ENCODE peak calls at places on chromosomes 5 and 9, in ten cellular contexts. One of them, this sample, is unnamed.

GRCh38 chr9:114240216-114240615 is 82.7 kb upstream of the ORM1 start:
- DNase-seq in SK-N-SH: no peak
- DNase-seq in GM23338: no peak
- DNase-seq in mesenchymal stem cell: no peak
- DNase-seq in fibroblast of lung: no peak
- DNase-seq in neuronal stem cell: no peak
- DNase-seq in IMR-90: no peak
- DNase-seq in H9: no peak
- DNase-seq in GM23248: no peak
- DNase-seq in keratinocyte: no peak
- DNase-seq in this sample: no peak

GRCh38 chr9:89642789-89643188 is 38.0 kb downstream of the GADD45G start:
- DNase-seq in SK-N-SH: no peak
- DNase-seq in GM23338: no peak
- DNase-seq in mesenchymal stem cell: no peak
- DNase-seq in fibroblast of lung: peak; percentile 28
- DNase-seq in neuronal stem cell: no peak
- DNase-seq in IMR-90: no peak
- DNase-seq in H9: no peak
- DNase-seq in GM23248: no peak
- DNase-seq in keratinocyte: no peak
- DNase-seq in this sample: no peak

GRCh38 chr5:36060516-36060885 is 6.2 kb downstream of the UGT3A2 start:
- DNase-seq in SK-N-SH: no peak
- DNase-seq in GM23338: peak; percentile 43
- DNase-seq in mesenchymal stem cell: no peak
- DNase-seq in fibroblast of lung: no peak
- DNase-seq in neuronal stem cell: no peak
- DNase-seq in IMR-90: no peak
- DNase-seq in H9: no peak
- DNase-seq in GM23248: peak; percentile 61
- DNase-seq in keratinocyte: no peak
- DNase-seq in this sample: no peak

GRCh38 chr9:18596920-18597319 is 123.0 kb downstream of the ADAMTSL1 start:
- DNase-seq in SK-N-SH: no peak
- DNase-seq in GM23338: no peak
- DNase-seq in mesenchymal stem cell: peak; percentile 44
- DNase-seq in fibroblast of lung: peak; percentile 53
- DNase-seq in neuronal stem cell: no peak
- DNase-seq in IMR-90: peak; percentile 77
- DNase-seq in H9: no peak
- DNase-seq in GM23248: peak; percentile 80
- DNase-seq in keratinocyte: no peak
- DNase-seq in this sample: no peak

GRCh38 chr5:42689391-42689790 is 67.2 kb upstream of the CCDC152 start:
- DNase-seq in SK-N-SH: no peak
- DNase-seq in GM23338: no peak
- DNase-seq in mesenchymal stem cell: no peak
- DNase-seq in fibroblast of lung: no peak
- DNase-seq in neuronal stem cell: no peak
- DNase-seq in IMR-90: no peak
- DNase-seq in H9: no peak
- DNase-seq in GM23248: no peak
- DNase-seq in keratinocyte: no peak
- DNase-seq in this sample: no peak

GRCh38 chr5:169080352-169080938 is 220.5 kb downstream of the SLIT3 start:
- DNase-seq in SK-N-SH: no peak
- DNase-seq in GM23338: no peak
- DNase-seq in mesenchymal stem cell: no peak
- DNase-seq in fibroblast of lung: no peak
- DNase-seq in neuronal stem cell: no peak
- DNase-seq in IMR-90: no peak
- DNase-seq in H9: no peak
- DNase-seq in GM23248: no peak
- DNase-seq in keratinocyte: no peak
- DNase-seq in this sample: no peak

GRCh38 chr5:163571755-163572154 is 66.3 kb downstream of the MAT2B start:
- DNase-seq in SK-N-SH: peak; percentile 26
- DNase-seq in GM23338: no peak
- DNase-seq in mesenchymal stem cell: peak; percentile 90
- DNase-seq in fibroblast of lung: peak; percentile 98
- DNase-seq in neuronal stem cell: no peak
- DNase-seq in IMR-90: peak; percentile 97
- DNase-seq in H9: no peak
- DNase-seq in GM23248: peak; percentile 77
- DNase-seq in keratinocyte: no peak
- DNase-seq in this sample: no peak

GRCh38 chr5:134878403-134878802 is 4.2 kb downstream of the TXNDC15 start:
- DNase-seq in SK-N-SH: no peak
- DNase-seq in GM23338: no peak
- DNase-seq in mesenchymal stem cell: no peak
- DNase-seq in fibroblast of lung: no peak
- DNase-seq in neuronal stem cell: no peak
- DNase-seq in IMR-90: no peak
- DNase-seq in H9: no peak
- DNase-seq in GM23248: no peak
- DNase-seq in keratinocyte: no peak
- DNase-seq in this sample: no peak

GRCh38 chr5:177468329-177469058 is 4.9 kb downstream of the DBN1 start:
- DNase-seq in SK-N-SH: no peak
- DNase-seq in GM23338: no peak
- DNase-seq in mesenchymal stem cell: no peak
- DNase-seq in fibroblast of lung: peak; percentile 81
- DNase-seq in neuronal stem cell: no peak
- DNase-seq in IMR-90: peak; percentile 70
- DNase-seq in H9: no peak
- DNase-seq in GM23248: peak; percentile 78
- DNase-seq in keratinocyte: peak; percentile 86
- DNase-seq in this sample: peak; percentile 94

GRCh38 chr5:133653602-133653995 is 41.3 kb upstream of the FSTL4 start:
- DNase-seq in SK-N-SH: no peak
- DNase-seq in GM23338: no peak
- DNase-seq in mesenchymal stem cell: no peak
- DNase-seq in fibroblast of lung: no peak
- DNase-seq in neuronal stem cell: no peak
- DNase-seq in IMR-90: no peak
- DNase-seq in H9: no peak
- DNase-seq in GM23248: no peak
- DNase-seq in keratinocyte: no peak
- DNase-seq in this sample: no peak

GRCh38 chr5:170534177-170534576 is 30.4 kb downstream of the KCNIP1 start:
- DNase-seq in SK-N-SH: no peak
- DNase-seq in GM23338: peak; percentile 21
- DNase-seq in mesenchymal stem cell: no peak
- DNase-seq in fibroblast of lung: no peak
- DNase-seq in neuronal stem cell: no peak
- DNase-seq in IMR-90: no peak
- DNase-seq in H9: no peak
- DNase-seq in GM23248: no peak
- DNase-seq in keratinocyte: no peak
- DNase-seq in this sample: no peak

GRCh38 chr5:83518676-83519075 is 47.1 kb downstream of the VCAN start:
- DNase-seq in SK-N-SH: no peak
- DNase-seq in GM23338: no peak
- DNase-seq in mesenchymal stem cell: no peak
- DNase-seq in fibroblast of lung: no peak
- DNase-seq in neuronal stem cell: no peak
- DNase-seq in IMR-90: no peak
- DNase-seq in H9: no peak
- DNase-seq in GM23248: peak; percentile 23
- DNase-seq in keratinocyte: no peak
- DNase-seq in this sample: no peak

GRCh38 chr9:124213396-124213795 is 44.4 kb upstream of the NEK6 start:
- DNase-seq in SK-N-SH: no peak
- DNase-seq in GM23338: no peak
- DNase-seq in mesenchymal stem cell: no peak
- DNase-seq in fibroblast of lung: no peak
- DNase-seq in neuronal stem cell: no peak
- DNase-seq in IMR-90: no peak
- DNase-seq in H9: no peak
- DNase-seq in GM23248: no peak
- DNase-seq in keratinocyte: no peak
- DNase-seq in this sample: no peak

GRCh38 chr5:132327278-132327959 is 33.2 kb downstream of the SLC22A4 start:
- DNase-seq in SK-N-SH: peak; percentile 33
- DNase-seq in GM23338: no peak
- DNase-seq in mesenchymal stem cell: no peak
- DNase-seq in fibroblast of lung: peak; percentile 32
- DNase-seq in neuronal stem cell: no peak
- DNase-seq in IMR-90: peak; percentile 18
- DNase-seq in H9: no peak
- DNase-seq in GM23248: peak; percentile 42
- DNase-seq in keratinocyte: no peak
- DNase-seq in this sample: no peak

GRCh38 chr5:76785493-76785892 is 33.3 kb upstream of the F2RL1 start:
- DNase-seq in SK-N-SH: no peak
- DNase-seq in GM23338: no peak
- DNase-seq in mesenchymal stem cell: peak; percentile 43
- DNase-seq in fibroblast of lung: peak; percentile 68
- DNase-seq in neuronal stem cell: no peak
- DNase-seq in IMR-90: peak; percentile 28
- DNase-seq in H9: no peak
- DNase-seq in GM23248: peak; percentile 40
- DNase-seq in keratinocyte: no peak
- DNase-seq in this sample: peak; percentile 56

GRCh38 chr9:111926421-111926875 is 29.8 kb downstream of the UGCG start:
- DNase-seq in SK-N-SH: no peak
- DNase-seq in GM23338: no peak
- DNase-seq in mesenchymal stem cell: peak; percentile 90
- DNase-seq in fibroblast of lung: peak; percentile 64
- DNase-seq in neuronal stem cell: no peak
- DNase-seq in IMR-90: peak; percentile 70
- DNase-seq in H9: no peak
- DNase-seq in GM23248: no peak
- DNase-seq in keratinocyte: no peak
- DNase-seq in this sample: no peak

GRCh38 chr5:114544561-114544960 is 182.7 kb downstream of the KCNN2 start:
- DNase-seq in SK-N-SH: no peak
- DNase-seq in GM23338: no peak
- DNase-seq in mesenchymal stem cell: no peak
- DNase-seq in fibroblast of lung: no peak
- DNase-seq in neuronal stem cell: no peak
- DNase-seq in IMR-90: no peak
- DNase-seq in H9: no peak
- DNase-seq in GM23248: no peak
- DNase-seq in keratinocyte: no peak
- DNase-seq in this sample: no peak

GRCh38 chr5:39256472-39256871 is 37.1 kb upstream of the FYB1 start:
- DNase-seq in SK-N-SH: no peak
- DNase-seq in GM23338: no peak
- DNase-seq in mesenchymal stem cell: peak; percentile 62
- DNase-seq in fibroblast of lung: peak; percentile 78
- DNase-seq in neuronal stem cell: no peak
- DNase-seq in IMR-90: peak; percentile 89
- DNase-seq in H9: no peak
- DNase-seq in GM23248: peak; percentile 89
- DNase-seq in keratinocyte: peak; percentile 73
- DNase-seq in this sample: peak; percentile 80
- H2AFZ ChIP-seq in SK-N-SH: no peak overlapping the region
- H2AFZ ChIP-seq in GM23338: no peak overlapping the region
- H2AFZ ChIP-seq in mesenchymal stem cell: no peak overlapping the region
- H2AFZ ChIP-seq in fibroblast of lung: no peak overlapping the region
- H2AFZ ChIP-seq in neuronal stem cell: no peak overlapping the region
- H2AFZ ChIP-seq in IMR-90: peak overlapping the region; percentile 16
- H2AFZ ChIP-seq in H9: no peak overlapping the region
- H2AFZ ChIP-seq in GM23248: no peak overlapping the region
- H2AFZ ChIP-seq in keratinocyte: no peak overlapping the region
- H2AFZ ChIP-seq in this sample: no peak overlapping the region

DNA sequence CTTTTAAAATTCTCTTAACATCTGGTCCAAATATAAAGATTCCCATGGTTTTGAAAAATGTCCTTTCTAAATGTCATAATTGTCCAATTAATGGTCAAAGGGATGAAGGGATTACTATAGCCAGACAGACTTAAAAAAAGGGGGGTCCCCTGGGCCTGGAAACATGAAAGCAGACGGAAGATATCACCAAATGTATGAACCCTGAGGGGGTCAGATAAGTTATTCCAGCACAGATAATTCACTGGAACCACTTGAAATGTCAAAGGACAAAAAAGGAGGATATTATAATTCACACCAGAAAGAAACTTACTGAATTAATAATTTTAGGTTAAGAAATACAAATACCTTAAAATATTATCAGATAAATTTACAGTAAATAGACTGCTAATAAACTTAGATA is 155.7 kb downstream of the SEMA5A start:
- DNase-seq in SK-N-SH: peak; percentile 66
- DNase-seq in GM23338: no peak
- DNase-seq in mesenchymal stem cell: no peak
- DNase-seq in fibroblast of lung: no peak
- DNase-seq in neuronal stem cell: no peak
- DNase-seq in IMR-90: no peak
- DNase-seq in H9: no peak
- DNase-seq in GM23248: no peak
- DNase-seq in keratinocyte: no peak
- DNase-seq in this sample: no peak
- H2AFZ ChIP-seq in SK-N-SH: no peak overlapping the region
- H2AFZ ChIP-seq in GM23338: no peak overlapping the region
- H2AFZ ChIP-seq in mesenchymal stem cell: no peak overlapping the region
- H2AFZ ChIP-seq in fibroblast of lung: no peak overlapping the region
- H2AFZ ChIP-seq in neuronal stem cell: no peak overlapping the region
- H2AFZ ChIP-seq in IMR-90: no peak overlapping the region
- H2AFZ ChIP-seq in H9: no peak overlapping the region
- H2AFZ ChIP-seq in GM23248: no peak overlapping the region
- H2AFZ ChIP-seq in keratinocyte: no peak overlapping the region
- H2AFZ ChIP-seq in this sample: no peak overlapping the region

DNA sequence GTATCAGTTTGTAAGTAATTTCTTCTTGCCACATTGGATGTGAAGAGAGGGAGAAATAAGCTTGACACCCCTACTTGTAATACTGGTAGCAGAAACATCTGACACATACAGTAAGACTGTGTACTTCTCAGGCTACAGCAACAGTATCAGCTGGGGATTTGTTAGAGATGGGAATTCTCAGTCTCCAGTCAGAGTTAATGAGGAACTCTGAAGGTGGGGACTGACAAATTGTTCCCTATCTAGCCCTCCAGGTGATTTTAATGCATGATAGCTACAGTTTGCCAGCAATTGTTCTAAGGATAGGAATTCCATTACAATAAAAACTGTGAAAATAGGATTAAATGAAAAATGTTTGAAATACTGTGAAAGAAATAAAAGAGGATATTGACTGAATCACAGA is 524.9 kb downstream of the PRR16 start:
- DNase-seq in SK-N-SH: no peak
- DNase-seq in GM23338: peak; percentile 11
- DNase-seq in mesenchymal stem cell: peak; percentile 1
- DNase-seq in fibroblast of lung: no peak
- DNase-seq in neuronal stem cell: no peak
- DNase-seq in IMR-90: no peak
- DNase-seq in H9: no peak
- DNase-seq in GM23248: no peak
- DNase-seq in keratinocyte: no peak
- DNase-seq in this sample: no peak
- H2AFZ ChIP-seq in SK-N-SH: no peak overlapping the region
- H2AFZ ChIP-seq in GM23338: no peak overlapping the region
- H2AFZ ChIP-seq in mesenchymal stem cell: no peak overlapping the region
- H2AFZ ChIP-seq in fibroblast of lung: no peak overlapping the region
- H2AFZ ChIP-seq in neuronal stem cell: no peak overlapping the region
- H2AFZ ChIP-seq in IMR-90: no peak overlapping the region
- H2AFZ ChIP-seq in H9: no peak overlapping the region
- H2AFZ ChIP-seq in GM23248: no peak overlapping the region
- H2AFZ ChIP-seq in keratinocyte: no peak overlapping the region
- H2AFZ ChIP-seq in this sample: no peak overlapping the region

GRCh38 chr5:16616536-16617271 is at the start of gene RETREG1:
- DNase-seq in SK-N-SH: peak; percentile 89
- DNase-seq in GM23338: peak; percentile 69
- DNase-seq in mesenchymal stem cell: peak; percentile 5
- DNase-seq in fibroblast of lung: peak; percentile 29
- DNase-seq in neuronal stem cell: peak; percentile 49
- DNase-seq in IMR-90: no peak
- DNase-seq in H9: peak; percentile 46
- DNase-seq in GM23248: peak; percentile 51
- DNase-seq in keratinocyte: no peak
- DNase-seq in this sample: peak; percentile 88
- H2AFZ ChIP-seq in SK-N-SH: peak within 1 kb of the TSS; percentile 59
- H2AFZ ChIP-seq in GM23338: peak within 1 kb of the TSS; percentile 100
- H2AFZ ChIP-seq in mesenchymal stem cell: peak within 1 kb of the TSS; percentile 88
- H2AFZ ChIP-seq in fibroblast of lung: peak within 1 kb of the TSS; percentile 45
- H2AFZ ChIP-seq in neuronal stem cell: peak within 1 kb of the TSS; percentile 93
- H2AFZ ChIP-seq in IMR-90: peak within 1 kb of the TSS; percentile 84
- H2AFZ ChIP-seq in H9: no peak within 1 kb of the TSS
- H2AFZ ChIP-seq in GM23248: peak within 1 kb of the TSS; percentile 54
- H2AFZ ChIP-seq in keratinocyte: peak within 1 kb of the TSS; percentile 65
- H2AFZ ChIP-seq in this sample: peak within 1 kb of the TSS; percentile 47

This sample was measured in osteoblast.